ENCODE peak calls at places on chromosomes 6 and 20, in seven cellular contexts. N, E, P, X, D, V and Z are unnamed samples.

GRCh38 chr20:56353356-56353755 is 5.4 kb upstream of the FAM210B start:
- DNase-seq in N (no peak), E (peak; percentile 43), P (no peak), X (no peak), D (no peak), V (no peak), Z (no peak)

GRCh38 chr6:66558189-66558588 is 851.2 kb upstream of the EYS start:
- DNase-seq in N (no peak), E (no peak), P (no peak), X (no peak), D (no peak), V (no peak), Z (no peak)

GRCh38 chr20:9978395-9979004 is 56.3 kb upstream of the ANKEF1 start:
- DNase-seq in N (peak; percentile 58), E (peak; percentile 63), P (peak; percentile 45), X (peak; percentile 76), D (peak; percentile 8), V (peak; percentile 86), Z (no peak)

GRCh38 chr6:53894086-53894485 is 99.3 kb downstream of the LRRC1 start:
- DNase-seq in N (peak; percentile 16), E (no peak), P (no peak), X (peak; percentile 6), D (no peak), V (peak; percentile 57), Z (no peak)

GRCh38 chr6:135322427-135323201 is 141.5 kb downstream of the MYB start:
- DNase-seq in N (no peak), E (no peak), P (no peak), X (no peak), D (no peak), V (no peak), Z (no peak)

GRCh38 chr6:123945386-123945785 is 141.7 kb downstream of the NKAIN2 start:
- DNase-seq in N (no peak), E (no peak), P (no peak), X (no peak), D (no peak), V (no peak), Z (no peak)

GRCh38 chr20:58361549-58361948 is 27.5 kb upstream of the VAPB start:
- DNase-seq in N (no peak), E (no peak), P (no peak), X (no peak), D (no peak), V (peak; percentile 54), Z (no peak)

GRCh38 chr20:62165762-62166399 is 16.9 kb upstream of the MTG2 start:
- DNase-seq in N (no peak), E (peak; percentile 92), P (no peak), X (no peak), D (no peak), V (no peak), Z (peak; percentile 52)

GRCh38 chr6:126040826-126041225 is 54.5 kb downstream of the TRMT11 start:
- DNase-seq in N (peak; percentile 42), E (peak; percentile 82), P (peak; percentile 26), X (no peak), D (no peak), V (peak; percentile 83), Z (no peak)

GRCh38 chr20:51082988-51083387 is 60.1 kb upstream of the KCNG1 start:
- DNase-seq in N (no peak), E (no peak), P (no peak), X (no peak), D (no peak), V (no peak), Z (no peak)

GRCh38 chr6:143060806-143061596 is at the start of gene AIG1:
- DNase-seq in N (no peak), E (no peak), P (peak; percentile 62), X (peak; percentile 2), D (peak; percentile 44), V (no peak), Z (no peak)

GRCh38 chr20:8780926-8781325 is 288.0 kb upstream of the PLCB4 start:
- DNase-seq in N (no peak), E (no peak), P (no peak), X (no peak), D (no peak), V (no peak), Z (no peak)

GRCh38 chr20:57287901-57288300 is 21.5 kb upstream of the BMP7 start:
- DNase-seq in N (no peak), E (no peak), P (no peak), X (no peak), D (no peak), V (no peak), Z (no peak)

GRCh38 chr6:34663887-34664269 is 32.7 kb downstream of the ILRUN start:
- DNase-seq in N (no peak), E (no peak), P (no peak), X (no peak), D (no peak), V (peak; percentile 20), Z (no peak)

GRCh38 chr6:3226422-3227362 is 761 bp downstream of the TUBB2B start:
- DNase-seq in N (peak; percentile 32), E (no peak), P (no peak), X (no peak), D (no peak), V (peak; percentile 67), Z (no peak)

DNA sequence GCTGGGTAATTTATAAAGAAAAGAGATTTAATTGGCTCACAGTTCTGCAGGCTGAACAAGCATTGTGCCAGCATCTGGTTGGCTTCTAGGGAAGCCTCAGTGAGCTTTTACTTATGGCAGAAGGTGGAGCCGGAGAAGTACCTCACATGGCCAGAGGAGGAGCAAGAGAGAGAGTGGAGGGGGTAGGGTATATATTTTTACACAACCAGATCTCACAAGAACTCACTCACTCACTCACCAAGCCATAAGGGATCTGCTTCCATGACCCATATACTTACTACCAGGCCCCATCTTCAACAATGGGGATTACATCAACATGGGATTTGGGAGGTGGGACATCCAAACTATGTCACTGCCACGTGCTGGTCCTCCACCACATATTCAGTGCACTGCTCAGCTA is 152.6 kb upstream of the PRND start:
- DNase-seq in N (no peak), E (no peak), P (no peak), X (no peak), D (no peak), V (no peak), Z (no peak)
- TF ChIP-seq CTCF in N (no peak), E (no peak), P (no peak), X (peak; percentile 16), D (no peak), V (peak; percentile 12), Z (no peak)

GRCh38 chr6:157670466-157671186 is 152.4 kb upstream of the SNX9 start:
- DNase-seq in N (no peak), E (no peak), P (no peak), X (no peak), D (no peak), V (no peak), Z (peak; percentile 51)

GRCh38 chr6:157668034-157668401 is 155.0 kb upstream of the SNX9 start:
- DNase-seq in N (no peak), E (no peak), P (no peak), X (no peak), D (no peak), V (no peak), Z (no peak)

GRCh38 chr6:157668690-157669089 is 154.4 kb upstream of the SNX9 start:
- DNase-seq in N (no peak), E (no peak), P (no peak), X (no peak), D (no peak), V (no peak), Z (no peak)

GRCh38 chr6:157667211-157668033 is 155.6 kb upstream of the SNX9 start:
- DNase-seq in N (peak; percentile 63), E (peak; percentile 93), P (peak; percentile 28), X (no peak), D (peak; percentile 33), V (peak; percentile 73), Z (no peak)

GRCh38 chr6:157669747-157670216 is 153.3 kb upstream of the SNX9 start:
- DNase-seq in N (peak; percentile 49), E (peak; percentile 96), P (peak; percentile 60), X (peak; percentile 37), D (no peak), V (peak; percentile 79), Z (peak; percentile 87)
- H3K27ac ChIP-seq in N (no peak overlapping the region), E (peak overlapping the region; percentile 26), P (peak overlapping the region; percentile 55), X (peak overlapping the region; percentile 31), D (no peak overlapping the region), V (peak overlapping the region; percentile 57), Z (peak overlapping the region; percentile 75)

GRCh38 chr6:160534050-160534696 is 129.9 kb downstream of the LPA start:
- DNase-seq in N (peak; percentile 72), E (no peak), P (peak; percentile 30), X (no peak), D (peak; percentile 32), V (peak; percentile 21), Z (peak; percentile 22)
- TF ChIP-seq CTCF in N (peak; percentile 75), E (peak; percentile 86), P (peak; percentile 79), X (peak; percentile 89), D (peak; percentile 96), V (peak; percentile 92), Z (peak; percentile 97)

GRCh38 chr20:44589522-44589921 is 7.1 kb downstream of the PKIG start:
- DNase-seq in N (no peak), E (no peak), P (no peak), X (no peak), D (no peak), V (peak; percentile 52), Z (no peak)
- H3K27ac ChIP-seq in N (no peak overlapping the region), E (no peak overlapping the region), P (no peak overlapping the region), X (no peak overlapping the region), D (no peak overlapping the region), V (no peak overlapping the region), Z (peak overlapping the region; percentile 94)

GRCh38 chr6:167209577-167209975 is 51.8 kb upstream of the GPR31 start:
- DNase-seq in N (no peak), E (no peak), P (no peak), X (no peak), D (no peak), V (no peak), Z (no peak)
- TF ChIP-seq CTCF in N (no peak), E (no peak), P (no peak), X (no peak), D (no peak), V (no peak), Z (no peak)

DNA sequence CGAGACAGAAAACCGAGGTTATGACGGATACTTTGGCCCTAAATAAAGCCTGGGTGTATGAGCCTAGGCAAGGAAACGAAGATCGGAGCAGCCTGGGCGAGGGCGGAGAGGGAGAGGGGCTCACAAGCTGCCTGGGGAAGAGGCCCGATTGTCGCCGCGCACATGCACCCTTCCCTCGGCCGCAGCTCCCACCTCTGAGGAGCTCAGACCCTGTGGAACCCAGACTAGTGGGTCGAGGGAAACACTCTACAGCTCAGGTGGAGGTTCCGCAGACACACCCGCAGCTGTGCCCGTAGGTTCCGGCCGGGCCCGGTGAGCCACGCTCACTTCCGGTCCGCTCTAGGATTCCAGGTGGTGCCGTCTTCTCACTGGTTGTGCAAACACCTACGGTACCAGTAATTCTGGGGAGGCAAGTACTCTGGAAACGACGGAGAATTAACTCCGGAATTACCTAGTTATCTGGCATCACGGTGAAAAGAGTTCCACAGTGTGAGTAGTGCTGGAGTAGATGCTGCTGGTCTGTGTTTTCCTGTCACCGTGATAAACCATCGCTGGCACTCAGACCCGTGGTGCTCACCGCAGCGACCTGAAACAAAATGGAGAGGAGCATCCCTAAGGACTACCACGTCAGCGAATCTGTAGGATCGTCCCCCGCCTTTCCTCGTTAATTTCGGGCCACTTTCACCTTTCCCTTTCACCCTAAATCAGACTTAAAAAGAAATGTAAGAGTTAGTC is 61.5 kb downstream of the GPX5 start:
- DNase-seq in N (peak; percentile 89), E (peak; percentile 76), P (peak; percentile 62), X (no peak), D (peak; percentile 28), V (peak; percentile 70), Z (peak; percentile 36)
- H3K27ac ChIP-seq in N (peak overlapping the region; percentile 56), E (no peak overlapping the region), P (peak overlapping the region; percentile 56), X (no peak overlapping the region), D (no peak overlapping the region), V (no peak overlapping the region), Z (no peak overlapping the region)